ENCODE peak calls at places on chromosomes 7 and 10, in nine cellular contexts. G is heart left ventricle, X is IMR-90, M is A549, P is spleen, E is prostate gland, K is uterus, I is upper lobe of left lung, C is body of pancreas. J is an unnamed sample. For H3K4me1, the result is how much of the 10 kb centered on the place peaks cover.

GRCh38 chr10:10798543-10799192 is 219.0 kb upstream of the CELF2 start:
- DNase-seq in I (peak), P (no peak), M (no peak), G (peak), K (peak), X (no peak), E (no peak), C (no peak), J (no peak)

GRCh38 chr7:77679608-77680007 is 16.7 kb upstream of the RSBN1L start:
- DNase-seq in G (no peak), P (no peak), M (no peak), K (no peak), C (no peak), E (no peak), X (no peak), I (no peak), J (no peak)

GRCh38 chr7:45679516-45679915 is 105.3 kb downstream of the ADCY1 start:
- DNase-seq in G (peak), E (peak), M (no peak), K (no peak), I (no peak), C (peak), X (no peak), P (peak), J (peak)

GRCh38 chr7:101507791-101508252 is 121.3 kb downstream of the MYL10 start:
- DNase-seq in G (no peak), C (peak), I (no peak), K (no peak), X (peak), M (peak), E (peak), P (no peak), J (no peak)

GRCh38 chr7:44062180-44062902 is 3.0 kb downstream of the PGAM2 start:
- DNase-seq in E (no peak), I (no peak), X (no peak), C (no peak), P (peak), M (no peak), K (no peak), G (no peak), J (peak)

GRCh38 chr7:50303894-50304157 is 690 bp upstream of the IKZF1 start:
- DNase-seq in I (peak), P (peak), M (no peak), G (no peak), X (no peak), C (no peak), E (no peak), K (no peak), J (peak)

GRCh38 chr10:16789266-16789665 is 28.0 kb downstream of the RSU1 start:
- DNase-seq in C (no peak), K (no peak), I (no peak), X (no peak), M (no peak), G (no peak), E (no peak), P (no peak), J (no peak)

GRCh38 chr7:52260046-52260665 is 775.3 kb upstream of the POM121L12 start:
- DNase-seq in M (no peak), P (no peak), E (no peak), I (no peak), X (no peak), K (no peak), C (no peak), G (no peak), J (no peak)

GRCh38 chr10:4279649-4280048 is 494.6 kb upstream of the KLF6 start:
- DNase-seq in P (no peak), K (no peak), X (peak), G (no peak), M (no peak), C (no peak), E (no peak), I (no peak), J (no peak)

GRCh38 chr10:91613411-91614253 is 19.2 kb downstream of the PPP1R3C start:
- DNase-seq in G (no peak), M (peak), K (no peak), E (no peak), C (no peak), P (no peak), X (peak), I (no peak), J (peak)

GRCh38 chr10:113094114-113094486 is 144.1 kb downstream of the TCF7L2 start:
- DNase-seq in X (peak), P (no peak), K (no peak), I (no peak), E (no peak), C (no peak), G (no peak), M (no peak), J (no peak)

GRCh38 chr10:95840121-95840520 is 67.7 kb upstream of the CC2D2B start:
- DNase-seq in C (no peak), X (no peak), G (no peak), P (no peak), M (no peak), E (no peak), K (no peak), I (no peak), J (no peak)

GRCh38 chr7:155296788-155297516 is 726 bp upstream of the INSIG1 start:
- DNase-seq in X (peak), P (peak), M (peak), I (no peak), G (peak), E (peak), C (peak), K (peak), J (peak)

GRCh38 chr7:88306590-88307048 is at the start of gene STEAP4:
- DNase-seq in K (peak), E (peak), M (no peak), G (peak), I (peak), C (peak), P (peak), X (peak), J (peak)

GRCh38 chr7:156474241-156474743 is 166.3 kb upstream of the RNF32 start:
- DNase-seq in E (no peak), I (no peak), X (peak), K (no peak), C (no peak), P (no peak), G (no peak), M (peak), J (no peak)

GRCh38 chr7:4957847-4958476 is 1.0 kb downstream of the MMD2 start:
- DNase-seq in G (no peak), C (no peak), K (no peak), P (peak), E (no peak), X (no peak), I (no peak), M (no peak), J (no peak)

GRCh38 chr10:118958984-118959916 is 70.3 kb upstream of the NANOS1 start:
- DNase-seq in G (peak), E (peak), I (no peak), K (peak), C (peak), P (peak), X (peak), M (peak), J (peak)

GRCh38 chr7:85185355-85186082 is 1.3 kb downstream of the SEMA3D start:
- DNase-seq in I (peak), P (peak), G (peak), C (peak), X (peak), E (peak), M (peak), K (peak), J (peak)

GRCh38 chr10:75695994-75696393 is 264.6 kb downstream of the LRMDA start:
- DNase-seq in P (no peak), K (no peak), I (no peak), M (no peak), G (no peak), E (no peak), X (no peak), C (no peak), J (no peak)

GRCh38 chr7:130963349-130963748 is 229.3 kb upstream of the KLF14 start:
- DNase-seq in I (peak), P (no peak), K (no peak), M (no peak), X (no peak), E (no peak), C (no peak), G (no peak), J (no peak)

GRCh38 chr10:100654835-100655759 is 90.3 kb upstream of the PAX2 start:
- DNase-seq in I (peak), E (no peak), C (no peak), P (peak), M (no peak), X (no peak), K (no peak), G (no peak), J (no peak)

GRCh38 chr7:64277630-64278029 is 36.1 kb upstream of the ZNF736 start:
- DNase-seq in P (no peak), E (no peak), I (no peak), X (no peak), M (no peak), C (no peak), G (no peak), K (no peak), J (no peak)

GRCh38 chr10:116312091-116312490 is 12.2 kb upstream of the CCDC172 start:
- DNase-seq in P (no peak), I (no peak), K (no peak), M (no peak), G (no peak), E (no peak), X (no peak), C (no peak), J (no peak)

GRCh38 chr10:113454341-113455061 is 98.4 kb upstream of the HABP2 start:
- DNase-seq in M (peak), E (peak), P (no peak), G (peak), K (peak), I (peak), C (peak), X (peak), J (peak)

GRCh38 chr7:32479574-32480200 is 10.5 kb downstream of the LSM5 start:
- DNase-seq in I (no peak), M (peak), K (no peak), G (no peak), E (no peak), P (no peak), X (peak), C (peak), J (no peak)

GRCh38 chr7:2387897-2388636 is 15.3 kb upstream of the CHST12 start:
- DNase-seq in M (no peak), E (no peak), P (no peak), I (peak), C (no peak), G (peak), X (no peak), K (no peak), J (no peak)

GRCh38 chr7:2715341-2716231 is 27.6 kb downstream of the AMZ1 start:
- DNase-seq in P (no peak), C (no peak), I (no peak), M (no peak), X (peak), K (no peak), E (no peak), G (no peak), J (no peak)

GRCh38 chr7:90211391-90212148 is at the start of gene STEAP2:
- DNase-seq in K (peak), E (peak), M (peak), C (peak), I (peak), P (peak), X (peak), G (peak), J (peak)

GRCh38 chr7:47283497-47284131 is 298.3 kb downstream of the TNS3 start:
- DNase-seq in M (peak), I (no peak), C (no peak), E (no peak), X (no peak), K (no peak), P (no peak), G (no peak), J (no peak)

GRCh38 chr10:104429834-104430233 is 76.2 kb downstream of the CFAP58 start:
- DNase-seq in K (no peak), X (no peak), M (no peak), G (no peak), C (no peak), P (no peak), E (no peak), I (no peak), J (no peak)

GRCh38 chr10:46549171-46550075 is 7.0 kb downstream of the GPRIN2 start:
- DNase-seq in X (no peak), M (no peak), E (peak), K (no peak), G (peak), I (peak), C (peak), P (peak), J (peak)

GRCh38 chr10:17092986-17093803 is 36.4 kb downstream of the CUBN start:
- DNase-seq in I (no peak), C (no peak), K (no peak), P (no peak), M (no peak), X (no peak), E (no peak), G (no peak), J (no peak)

GRCh38 chr7:102227371-102227770 is 59.3 kb upstream of the SH2B2 start:
- DNase-seq in P (no peak), E (no peak), K (no peak), X (no peak), G (no peak), M (no peak), I (peak), C (no peak), J (no peak)

GRCh38 chr7:78039791-78040776 is 241.5 kb downstream of the PHTF2 start:
- DNase-seq in C (peak), P (peak), E (no peak), X (no peak), I (peak), G (peak), M (peak), K (peak), J (peak)

GRCh38 chr7:74083117-74083876 is at the start of gene LIMK1:
- DNase-seq in G (peak), K (peak), X (peak), E (peak), C (peak), I (peak), M (peak), P (peak), J (peak)

GRCh38 chr10:127840884-127841283 is 51.9 kb downstream of the CLRN3 start:
- DNase-seq in X (no peak), P (no peak), E (no peak), K (no peak), M (no peak), G (no peak), I (no peak), C (no peak), J (no peak)

GRCh38 chr7:2158331-2159175 is 74.2 kb downstream of the MAD1L1 start:
- DNase-seq in C (no peak), G (peak), K (peak), P (peak), I (no peak), M (no peak), E (no peak), X (no peak), J (no peak)

GRCh38 chr7:47669178-47669878 is 87.4 kb upstream of the TNS3 start:
- DNase-seq in I (no peak), C (peak), P (peak), K (peak), E (no peak), X (peak), M (no peak), G (peak), J (no peak)

DNA sequence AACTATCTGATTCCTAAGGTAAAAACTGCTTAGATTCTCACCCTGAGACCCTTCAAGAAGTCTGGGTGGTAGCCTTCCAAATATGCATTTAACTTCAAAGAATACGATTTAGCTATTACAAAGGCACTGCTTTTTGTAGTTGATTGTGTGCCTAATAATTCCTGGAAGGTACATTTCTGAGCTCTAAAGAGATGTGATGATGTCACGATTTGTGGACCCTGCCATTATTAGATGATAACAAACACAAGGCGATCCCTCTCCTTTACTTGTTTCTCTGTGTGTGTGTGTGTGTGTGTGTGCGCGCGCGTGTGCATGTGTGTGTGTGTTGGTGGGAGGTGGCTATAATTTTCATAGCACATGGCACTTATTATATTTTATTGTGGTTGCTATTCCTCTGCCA is 70.9 kb downstream of the TFPI2 start:
- DNase-seq in E (no peak), C (no peak), X (no peak), P (no peak), K (no peak), M (no peak), G (no peak), I (no peak), J (no peak)
- TF ChIP-seq POLR2A in E (no peak), C (no peak), X (no peak), P (no peak), K (no peak), M (no peak), G (no peak), I (no peak), J (no peak)

DNA sequence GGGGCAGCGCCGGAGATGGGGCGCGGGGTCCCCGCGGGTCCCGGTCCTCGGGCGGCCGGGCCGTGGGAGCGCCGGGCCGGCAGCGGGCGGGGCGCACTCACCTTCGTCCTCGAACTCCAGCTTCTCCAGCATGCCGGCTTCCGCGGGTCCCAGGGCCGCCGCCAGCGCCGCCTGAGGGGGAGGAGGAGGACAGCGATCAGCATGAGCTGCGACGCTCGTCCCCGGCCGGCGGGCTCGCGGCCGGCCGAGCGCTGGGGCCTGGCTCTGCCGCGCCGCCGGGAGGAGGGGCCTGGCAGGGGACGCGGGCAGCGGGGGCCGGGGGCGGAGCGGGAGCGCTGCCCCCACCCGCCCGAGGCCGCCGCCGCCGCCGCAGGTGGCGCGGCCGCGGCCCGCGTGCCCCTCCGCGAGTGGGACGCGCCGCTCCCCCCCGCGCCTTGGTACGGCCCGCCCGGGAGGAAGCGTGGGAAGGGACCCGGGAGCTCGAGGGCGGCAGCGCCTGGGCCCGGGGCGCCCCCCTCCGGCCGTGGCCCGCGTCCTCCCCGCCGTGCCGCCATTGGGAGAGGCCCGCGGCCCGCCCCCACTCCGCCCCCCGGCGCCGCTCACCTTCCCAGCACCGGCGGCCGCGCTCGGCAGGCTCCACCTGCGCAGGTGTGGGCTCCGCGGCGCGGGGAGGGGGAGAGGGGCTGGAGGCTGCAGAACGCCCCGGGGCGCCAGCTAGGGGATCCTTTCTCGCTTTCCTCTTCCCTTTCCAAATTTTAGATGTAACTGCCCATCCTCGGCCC is 112.5 kb upstream of the RHEB start:
- DNase-seq in P (peak), M (peak), K (peak), E (peak), G (peak), I (peak), C (peak), X (peak), J (peak)
- TF ChIP-seq CTCF in P (peak), M (peak), K (no peak), E (peak), G (peak), I (peak), C (peak), X (peak), J (peak)

DNA sequence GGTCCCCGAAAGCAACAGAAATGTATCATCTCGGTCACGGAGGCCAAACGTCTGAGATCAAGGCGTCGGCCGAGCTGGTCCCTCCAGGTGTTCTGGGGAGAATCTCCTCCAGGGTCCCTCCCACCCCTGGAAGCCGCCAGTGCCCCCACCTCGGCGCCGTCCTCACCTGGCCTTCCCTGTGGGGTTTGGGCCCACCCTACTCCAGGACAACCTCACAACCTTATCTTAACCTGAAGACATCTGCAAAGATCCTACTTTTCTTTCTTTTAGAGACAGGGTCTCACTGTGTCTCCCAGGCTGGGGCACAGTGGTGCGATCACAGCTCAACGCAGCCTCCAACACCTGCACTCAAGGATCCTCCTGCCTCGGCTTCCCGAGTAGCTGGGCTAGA is 33.4 kb downstream of the ADAP1 start:
- DNase-seq in K (peak), I (peak), M (no peak), C (no peak), G (no peak), P (peak), E (no peak), X (no peak), J (peak)
- H3K4me1 ChIP-seq in K (under half), I (under half), M (under half), C (under half), G (under half), P (under half), E (under half), X (under half), J (under half)

DNA sequence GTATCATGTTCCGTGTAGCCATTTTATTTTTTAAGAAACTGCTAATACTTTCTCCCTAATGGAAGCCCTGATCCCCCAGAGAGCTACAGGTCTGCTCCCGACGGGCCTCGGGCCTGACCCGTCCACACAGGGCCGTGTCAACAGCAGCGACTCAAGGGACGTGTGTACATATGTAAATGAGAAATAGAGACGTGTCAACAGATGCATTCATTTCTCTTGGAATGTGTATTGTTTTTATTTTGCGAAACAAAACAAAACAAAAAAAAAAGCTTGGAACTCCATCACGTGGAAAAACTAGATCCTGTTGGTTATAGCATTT is 31.7 kb upstream of the PPIF start:
- DNase-seq in E (no peak), X (no peak), G (no peak), C (no peak), I (no peak), M (no peak), K (no peak), P (no peak), J (no peak)
- TF ChIP-seq POLR2A in E (no peak), X (no peak), G (no peak), C (no peak), I (no peak), M (no peak), K (no peak), P (no peak), J (no peak)

GRCh38 chr10:129807211-129807610 is 156.9 kb downstream of the EBF3 start:
- DNase-seq in X (no peak), K (no peak), P (no peak), G (no peak), C (no peak), I (no peak), E (no peak), M (no peak), J (no peak)

GRCh38 chr10:129809841-129810240 is 154.2 kb downstream of the EBF3 start:
- DNase-seq in M (no peak), K (no peak), X (no peak), C (no peak), G (no peak), E (no peak), P (no peak), I (no peak), J (no peak)

GRCh38 chr10:129811208-129811607 is 152.9 kb downstream of the EBF3 start:
- DNase-seq in M (no peak), G (no peak), I (no peak), X (no peak), P (no peak), E (no peak), K (no peak), C (no peak), J (no peak)

GRCh38 chr10:129808092-129808983 is 155.7 kb downstream of the EBF3 start:
- DNase-seq in P (no peak), E (no peak), I (no peak), K (no peak), M (no peak), X (no peak), C (no peak), G (no peak), J (no peak)

GRCh38 chr10:129809431-129809830 is 154.6 kb downstream of the EBF3 start:
- DNase-seq in E (no peak), M (no peak), X (no peak), K (no peak), I (no peak), G (no peak), P (no peak), C (no peak), J (peak)
- TF ChIP-seq CTCF in E (no peak), M (no peak), X (no peak), K (no peak), I (no peak), G (no peak), P (no peak), C (no peak), J (no peak)

GRCh38 chr7:28038175-28038855 is 142.3 kb downstream of the JAZF1 start:
- DNase-seq in K (no peak), P (no peak), M (no peak), E (no peak), X (no peak), C (no peak), G (no peak), I (no peak), J (no peak)
- H3K4me1 ChIP-seq in K (under half), P (under half), M (half or more), E (under half), X (under half), C (under half), G (under half), I (under half), J (under half)

J was measured in Peyer's patch.